ENCODE peak calls at places on chromosomes 4 and X, in ten cellular contexts. J is OCI-LY7; S is NAMALWA; A is T-helper 1 cell; O is CD4-positive, alpha-beta T cell; V is stimulated activated CD8-positive, alpha-beta memory T cell treated with anti-CD3 and anti-CD28 coated beads, Interleukin-15, amount 100 ng/mL, for 1 hour; U is left lobe of liver; E is cardiac muscle cell; H is C1 segment of cervical spinal cord; M is activated naive CD4-positive, alpha-beta T cell. I is an unnamed sample.

GRCh38 chrX:25015486-25016360 is at the start of gene ARX:
- DNase-seq in H (peak), U (no peak), V (no peak), S (peak), M (no peak), A (no peak), O (no peak), J (peak), E (peak), I (peak)

GRCh38 chr4:184347251-184348239 is 126.8 kb downstream of the IRF2 start:
- DNase-seq in J (peak), S (peak), E (peak), U (peak), V (no peak), M (no peak), O (no peak), A (no peak), H (no peak), I (no peak)

GRCh38 chrX:97238632-97239031 is 354.9 kb downstream of the RPA4 start:
- DNase-seq in H (no peak), J (no peak), E (peak), M (no peak), S (no peak), V (no peak), O (no peak), U (no peak), A (no peak), I (no peak)

GRCh38 chr4:150853882-150854281 is 161.2 kb downstream of the LRBA start:
- DNase-seq in M (no peak), J (no peak), U (no peak), A (no peak), S (no peak), V (no peak), H (no peak), E (no peak), O (no peak), I (no peak)

GRCh38 chrX:141832247-141832646 is 5.9 kb upstream of the MAGEC3 start:
- DNase-seq in H (no peak), J (no peak), E (no peak), V (no peak), S (no peak), M (no peak), A (no peak), O (no peak), U (no peak), I (no peak)

GRCh38 chr4:17760602-17761001 is 20.8 kb downstream of the FAM184B start:
- DNase-seq in A (no peak), H (no peak), S (no peak), O (no peak), U (no peak), V (no peak), E (no peak), J (no peak), M (no peak), I (no peak)

GRCh38 chr4:39495446-39496208 is 31.6 kb downstream of the UGDH start:
- DNase-seq in H (no peak), M (no peak), V (no peak), U (no peak), O (no peak), J (no peak), E (peak), S (no peak), A (no peak), I (no peak)

GRCh38 chr4:88907478-88907877 is 149.5 kb downstream of the FAM13A start:
- DNase-seq in J (no peak), M (no peak), O (no peak), U (no peak), S (no peak), A (no peak), V (no peak), H (no peak), E (no peak), I (no peak)

GRCh38 chr4:130233377-130234047 is 1137.6 kb downstream of the C4orf33 start:
- DNase-seq in S (peak), E (peak), A (no peak), U (no peak), V (no peak), M (no peak), O (no peak), J (peak), H (no peak), I (no peak)